ENCODE peak calls at places on chromosomes 13 and 19, in four cellular contexts. Q is PC-9, V is BE2C, I is PC-3. U is an unnamed sample.

GRCh38 chr19:15532779-15533521 is 24.6 kb downstream of the CYP4F22 start:
- DNase-seq in Q (peak; percentile 58), V (no peak), I (peak; percentile 45), U (no peak)

GRCh38 chr19:16288544-16288943 is 36.1 kb upstream of the KLF2 start:
- DNase-seq in Q (no peak), V (no peak), I (no peak), U (no peak)

GRCh38 chr19:47267350-47267759 is 7.3 kb upstream of the INAFM1 start:
- DNase-seq in Q (no peak), V (no peak), I (no peak), U (no peak)

GRCh38 chr13:114282143-114282685 is 813 bp downstream of the UPF3A start:
- DNase-seq in Q (peak; percentile 72), V (peak; percentile 40), I (peak; percentile 54), U (peak; percentile 72)

GRCh38 chr19:48490980-48491792 is 20.4 kb downstream of the LMTK3 start:
- DNase-seq in Q (no peak), V (peak; percentile 57), I (peak; percentile 29), U (peak; percentile 61)

GRCh38 chr13:98626298-98626940 is 49.5 kb upstream of the STK24 start:
- DNase-seq in Q (no peak), V (no peak), I (no peak), U (no peak)

GRCh38 chr13:79011179-79011578 is 352.2 kb upstream of the OBI1 start:
- DNase-seq in Q (no peak), V (no peak), I (no peak), U (no peak)

GRCh38 chr13:48542581-48543341 is 9.9 kb upstream of the RCBTB2 start:
- DNase-seq in Q (no peak), V (peak; percentile 22), I (no peak), U (no peak)

GRCh38 chr19:1925544-1925943 is 15.4 kb upstream of the CSNK1G2 start:
- DNase-seq in Q (no peak), V (no peak), I (no peak), U (no peak)

GRCh38 chr19:37654118-37654517 is 1.1 kb downstream of the ZFP30 start:
- DNase-seq in Q (no peak), V (no peak), I (no peak), U (peak; percentile 15)

GRCh38 chr13:113545455-113545930 is 39.1 kb upstream of the TFDP1 start:
- DNase-seq in Q (peak; percentile 74), V (peak; percentile 43), I (no peak), U (peak; percentile 42)

GRCh38 chr13:23751195-23751594 is 138.0 kb downstream of the MIPEP start:
- DNase-seq in Q (no peak), V (no peak), I (peak; percentile 90), U (no peak)

GRCh38 chr19:46898731-46899130 is 37.9 kb downstream of the ARHGAP35 start:
- DNase-seq in Q (no peak), V (no peak), I (no peak), U (peak; percentile 44)

GRCh38 chr13:91238036-91238435 is 109.5 kb upstream of the MIR17HG start:
- DNase-seq in Q (no peak), V (no peak), I (no peak), U (no peak)

GRCh38 chr19:16342002-16342715 is 17.5 kb downstream of the KLF2 start:
- DNase-seq in Q (no peak), V (no peak), I (no peak), U (no peak)

GRCh38 chr19:48735031-48735615 is 5.3 kb downstream of the RASIP1 start:
- DNase-seq in Q (peak; percentile 68), V (no peak), I (no peak), U (no peak)

GRCh38 chr19:16417660-16418596 is 53.8 kb downstream of the EPS15L1 start:
- DNase-seq in Q (peak; percentile 43), V (peak; percentile 79), I (peak; percentile 70), U (peak; percentile 88)

GRCh38 chr13:42334329-42334706 is 62.4 kb downstream of the AKAP11 start:
- DNase-seq in Q (no peak), V (no peak), I (no peak), U (no peak)

GRCh38 chr19:33226550-33227241 is 1.0 kb upstream of the SLC7A10 start:
- DNase-seq in Q (no peak), V (peak; percentile 18), I (no peak), U (no peak)

GRCh38 chr13:45120967-45121366 is 657 bp downstream of the GTF2F2 start:
- DNase-seq in Q (no peak), V (no peak), I (no peak), U (no peak)

GRCh38 chr13:35793823-35794222 is 317.3 kb upstream of the MAB21L1 start:
- DNase-seq in Q (no peak), V (no peak), I (no peak), U (no peak)

GRCh38 chr19:17184381-17184841 is 30.7 kb upstream of the USE1 start:
- DNase-seq in Q (no peak), V (no peak), I (no peak), U (no peak)

GRCh38 chr13:47216176-47216822 is 319.4 kb upstream of the HTR2A start:
- DNase-seq in Q (no peak), V (no peak), I (peak; percentile 59), U (no peak)

GRCh38 chr13:113935523-113935922 is 38.4 kb downstream of the C13orf46 start:
- DNase-seq in Q (no peak), V (no peak), I (no peak), U (no peak)

GRCh38 chr19:47609885-47610545 is 1.1 kb downstream of the BICRA start:
- DNase-seq in Q (no peak), V (peak; percentile 75), I (peak; percentile 15), U (peak; percentile 40)

GRCh38 chr13:38602261-38602660 is 84.6 kb upstream of the FREM2 start:
- DNase-seq in Q (no peak), V (no peak), I (peak; percentile 33), U (no peak)

GRCh38 chr19:3470500-3471128 is 9.7 kb downstream of the SMIM24 start:
- DNase-seq in Q (no peak), V (no peak), I (no peak), U (no peak)

GRCh38 chr13:109157275-109157674 is 527.9 kb downstream of the MYO16 start:
- DNase-seq in Q (peak; percentile 90), V (no peak), I (no peak), U (no peak)

GRCh38 chr13:42146359-42146758 is 97.9 kb downstream of the DGKH start:
- DNase-seq in Q (no peak), V (no peak), I (no peak), U (no peak)

GRCh38 chr13:24176351-24177101 is 16.0 kb downstream of the SPATA13 start:
- DNase-seq in Q (no peak), V (no peak), I (no peak), U (no peak)

GRCh38 chr19:29630661-29631060 is 24.6 kb downstream of the POP4 start:
- DNase-seq in Q (no peak), V (no peak), I (no peak), U (no peak)

GRCh38 chr13:97976551-97977375 is 23.3 kb downstream of the IPO5 start:
- DNase-seq in Q (no peak), V (peak; percentile 54), I (no peak), U (peak; percentile 43)

GRCh38 chr13:32838985-32839384 is 177.2 kb upstream of the KL start:
- DNase-seq in Q (peak; percentile 46), V (no peak), I (peak; percentile 56), U (peak; percentile 71)

GRCh38 chr19:2253106-2254051 is 2.8 kb downstream of the JSRP1 start:
- DNase-seq in Q (no peak), V (peak; percentile 15), I (no peak), U (no peak)

GRCh38 chr19:46069841-46070341 is 29.1 kb upstream of the IGFL4 start:
- DNase-seq in Q (peak; percentile 91), V (no peak), I (peak; percentile 67), U (peak; percentile 30)

U was measured in hepatic stellate cell.